ENCODE peak calls at places on chromosomes 3 and 15, in eight cellular contexts. One of them, this sample, is unnamed.

GRCh38 chr15:65414841-65415621 is 7.7 kb downstream of the IGDCC4 start:
- DNase-seq in nephron progenitor cell: peak; percentile 64
- DNase-seq in neural progenitor cell: peak; percentile 95
- DNase-seq in spleen: no peak
- DNase-seq in Calu3: no peak
- DNase-seq in right atrium auricular region: no peak
- DNase-seq in BE2C: no peak
- DNase-seq in cardiac muscle cell: peak; percentile 84
- DNase-seq in this sample: peak; percentile 55

GRCh38 chr3:184688251-184688851 is 23.5 kb downstream of the MAGEF1 start:
- DNase-seq in Calu3: no peak
- DNase-seq in spleen: no peak
- DNase-seq in cardiac muscle cell: no peak
- DNase-seq in BE2C: no peak
- DNase-seq in neural progenitor cell: no peak
- DNase-seq in nephron progenitor cell: no peak
- DNase-seq in right atrium auricular region: no peak
- DNase-seq in this sample: no peak

GRCh38 chr15:85019815-85020590 is 38.3 kb downstream of the PDE8A start:
- DNase-seq in right atrium auricular region: no peak
- DNase-seq in spleen: no peak
- DNase-seq in cardiac muscle cell: no peak
- DNase-seq in BE2C: no peak
- DNase-seq in neural progenitor cell: no peak
- DNase-seq in nephron progenitor cell: no peak
- DNase-seq in Calu3: no peak
- DNase-seq in this sample: no peak

GRCh38 chr3:51955893-51956770 is 951 bp downstream of the GPR62 start:
- DNase-seq in BE2C: no peak
- DNase-seq in nephron progenitor cell: peak; percentile 65
- DNase-seq in Calu3: peak; percentile 58
- DNase-seq in spleen: no peak
- DNase-seq in neural progenitor cell: peak; percentile 84
- DNase-seq in cardiac muscle cell: peak; percentile 60
- DNase-seq in right atrium auricular region: no peak
- DNase-seq in this sample: peak; percentile 62

GRCh38 chr15:36590838-36591237 is 11.4 kb downstream of the CDIN1 start:
- DNase-seq in right atrium auricular region: no peak
- DNase-seq in nephron progenitor cell: no peak
- DNase-seq in spleen: no peak
- DNase-seq in cardiac muscle cell: no peak
- DNase-seq in BE2C: no peak
- DNase-seq in neural progenitor cell: no peak
- DNase-seq in Calu3: no peak
- DNase-seq in this sample: no peak

GRCh38 chr3:194782767-194783404 is 97.2 kb downstream of the FAM43A start:
- DNase-seq in nephron progenitor cell: no peak
- DNase-seq in neural progenitor cell: no peak
- DNase-seq in cardiac muscle cell: no peak
- DNase-seq in Calu3: no peak
- DNase-seq in spleen: no peak
- DNase-seq in BE2C: no peak
- DNase-seq in right atrium auricular region: peak; percentile 54
- DNase-seq in this sample: no peak

GRCh38 chr15:58988011-58988785 is 735 bp downstream of the RNF111 start:
- DNase-seq in cardiac muscle cell: peak; percentile 85
- DNase-seq in Calu3: peak; percentile 70
- DNase-seq in nephron progenitor cell: peak; percentile 85
- DNase-seq in neural progenitor cell: peak; percentile 87
- DNase-seq in BE2C: peak; percentile 77
- DNase-seq in right atrium auricular region: peak; percentile 61
- DNase-seq in spleen: peak; percentile 96
- DNase-seq in this sample: peak; percentile 77

GRCh38 chr15:78000089-78000926 is 77.2 kb downstream of the TBC1D2B start:
- DNase-seq in Calu3: peak; percentile 57
- DNase-seq in cardiac muscle cell: peak; percentile 92
- DNase-seq in nephron progenitor cell: peak; percentile 91
- DNase-seq in spleen: peak; percentile 95
- DNase-seq in BE2C: peak; percentile 91
- DNase-seq in right atrium auricular region: no peak
- DNase-seq in neural progenitor cell: peak; percentile 97
- DNase-seq in this sample: peak; percentile 92

GRCh38 chr3:193857996-193858395 is 265.0 kb downstream of the OPA1 start:
- DNase-seq in nephron progenitor cell: no peak
- DNase-seq in BE2C: no peak
- DNase-seq in neural progenitor cell: no peak
- DNase-seq in Calu3: no peak
- DNase-seq in cardiac muscle cell: no peak
- DNase-seq in spleen: no peak
- DNase-seq in right atrium auricular region: peak; percentile 66
- DNase-seq in this sample: no peak

DNA sequence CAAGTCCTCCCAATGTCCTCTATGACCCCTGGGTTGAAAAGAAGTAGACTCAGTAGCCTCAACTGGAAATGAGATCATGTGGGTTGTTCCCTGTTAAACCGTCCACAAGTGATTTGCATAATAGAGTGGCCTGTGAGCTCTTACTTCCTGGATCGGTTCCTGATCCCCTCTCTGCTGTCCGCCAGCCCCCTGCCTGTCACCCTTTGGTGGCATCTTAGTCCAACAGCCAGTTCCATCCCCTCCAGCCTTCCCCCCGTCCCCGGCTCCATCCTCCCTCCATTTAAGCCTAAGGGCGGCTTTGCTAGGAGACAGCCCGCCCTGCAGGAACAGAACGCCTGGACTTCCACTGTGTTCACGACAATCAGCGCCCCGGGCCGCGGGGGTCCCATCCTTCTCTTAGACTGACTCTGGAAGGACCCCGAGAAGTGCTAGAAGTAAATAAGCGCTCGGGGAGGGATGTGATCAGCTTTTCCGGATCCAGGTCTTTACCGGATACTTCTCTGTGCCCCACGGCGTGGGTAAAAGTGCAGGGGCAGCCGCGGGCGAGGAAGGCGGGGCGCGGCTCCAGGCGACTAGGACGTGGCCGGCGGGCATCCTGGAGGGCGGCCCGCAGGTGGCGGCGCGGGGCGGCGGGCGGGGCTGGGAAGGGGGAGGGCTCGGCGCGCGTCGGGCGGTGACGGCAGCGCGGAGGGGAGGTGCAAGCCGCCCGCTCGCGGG is 51.2 kb upstream of the ULK4 start:
- DNase-seq in right atrium auricular region: no peak
- DNase-seq in BE2C: peak; percentile 64
- DNase-seq in Calu3: peak; percentile 75
- DNase-seq in spleen: peak; percentile 97
- DNase-seq in cardiac muscle cell: peak; percentile 75
- DNase-seq in neural progenitor cell: peak; percentile 87
- DNase-seq in nephron progenitor cell: no peak
- DNase-seq in this sample: peak; percentile 75
- TF ChIP-seq CTCF in right atrium auricular region: peak; percentile 17
- TF ChIP-seq CTCF in BE2C: no peak
- TF ChIP-seq CTCF in Calu3: no peak
- TF ChIP-seq CTCF in spleen: no peak
- TF ChIP-seq CTCF in cardiac muscle cell: no peak
- TF ChIP-seq CTCF in neural progenitor cell: no peak
- TF ChIP-seq CTCF in nephron progenitor cell: no peak
- TF ChIP-seq CTCF in this sample: no peak

GRCh38 chr15:94844533-94845390 is 613.4 kb downstream of the MCTP2 start:
- DNase-seq in right atrium auricular region: peak; percentile 64
- DNase-seq in neural progenitor cell: peak; percentile 76
- DNase-seq in BE2C: peak; percentile 43
- DNase-seq in spleen: peak; percentile 88
- DNase-seq in cardiac muscle cell: peak; percentile 75
- DNase-seq in nephron progenitor cell: peak; percentile 68
- DNase-seq in Calu3: peak; percentile 65
- DNase-seq in this sample: peak; percentile 95
- TF ChIP-seq CTCF in right atrium auricular region: peak; percentile 21
- TF ChIP-seq CTCF in neural progenitor cell: peak; percentile 20
- TF ChIP-seq CTCF in BE2C: no peak
- TF ChIP-seq CTCF in spleen: no peak
- TF ChIP-seq CTCF in cardiac muscle cell: no peak
- TF ChIP-seq CTCF in nephron progenitor cell: no peak
- TF ChIP-seq CTCF in Calu3: no peak
- TF ChIP-seq CTCF in this sample: no peak

DNA sequence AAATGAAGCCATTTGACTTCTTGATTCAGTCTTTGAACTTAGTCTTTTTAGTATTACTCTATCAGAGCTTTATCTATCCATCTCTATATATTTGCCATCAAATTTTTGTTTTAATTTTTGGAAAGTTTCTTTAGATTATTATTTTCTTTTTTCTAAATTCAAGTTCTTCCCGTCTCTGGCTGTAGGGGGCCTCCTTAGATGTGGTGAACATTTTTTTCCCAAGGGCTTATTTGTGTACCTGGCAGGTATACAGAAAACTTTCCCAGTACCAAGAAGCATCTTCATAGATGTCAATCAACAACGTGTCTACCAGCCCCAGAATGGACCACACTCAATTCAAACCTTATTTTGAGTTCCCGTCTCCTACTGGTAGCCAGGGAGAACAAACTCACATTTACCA is 486.8 kb upstream of the CNTN4 start:
- DNase-seq in cardiac muscle cell: no peak
- DNase-seq in right atrium auricular region: no peak
- DNase-seq in BE2C: no peak
- DNase-seq in neural progenitor cell: no peak
- DNase-seq in Calu3: no peak
- DNase-seq in nephron progenitor cell: no peak
- DNase-seq in spleen: no peak
- DNase-seq in this sample: no peak
- TF ChIP-seq CTCF in cardiac muscle cell: no peak
- TF ChIP-seq CTCF in right atrium auricular region: no peak
- TF ChIP-seq CTCF in BE2C: peak; percentile 23
- TF ChIP-seq CTCF in neural progenitor cell: peak; percentile 30
- TF ChIP-seq CTCF in Calu3: no peak
- TF ChIP-seq CTCF in nephron progenitor cell: no peak
- TF ChIP-seq CTCF in spleen: no peak
- TF ChIP-seq CTCF in this sample: no peak

DNA sequence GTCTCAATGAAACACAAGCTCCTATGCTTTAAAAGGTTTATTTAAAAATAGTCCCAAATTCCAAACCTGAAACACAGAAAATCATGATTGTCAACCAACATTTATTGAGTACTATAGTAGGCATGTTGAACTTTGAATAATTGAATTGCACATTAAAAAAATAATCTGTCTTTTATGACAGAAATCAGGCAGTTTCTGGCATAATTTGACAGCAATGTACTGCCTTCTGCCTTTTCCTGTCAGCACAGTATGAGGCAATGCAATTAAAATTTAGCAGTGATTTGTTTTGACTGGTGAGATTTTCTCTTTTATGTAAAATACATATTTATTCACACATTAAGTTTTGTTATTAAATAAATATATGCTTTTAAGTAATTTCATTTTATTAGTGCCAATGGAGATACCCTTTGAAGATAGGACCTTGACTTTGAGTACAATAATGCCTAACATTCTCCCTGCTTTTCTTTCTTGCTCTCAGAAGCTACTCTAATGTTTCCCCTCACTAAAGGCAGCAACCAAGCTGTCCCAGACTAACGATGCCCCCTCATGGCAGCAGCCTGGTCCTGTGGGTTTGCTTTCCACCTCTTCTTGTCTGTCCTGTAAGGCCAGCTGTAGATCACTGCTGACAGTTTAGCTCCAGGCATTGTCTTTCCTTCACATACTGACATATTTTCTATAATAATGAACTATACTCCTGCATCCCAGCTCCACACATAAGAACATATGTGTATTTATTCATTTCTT is 346.7 kb downstream of the IL20RB start:
- DNase-seq in spleen: no peak
- DNase-seq in cardiac muscle cell: no peak
- DNase-seq in Calu3: no peak
- DNase-seq in right atrium auricular region: no peak
- DNase-seq in BE2C: no peak
- DNase-seq in nephron progenitor cell: peak; percentile 5
- DNase-seq in neural progenitor cell: peak; percentile 14
- DNase-seq in this sample: no peak
- TF ChIP-seq CTCF in spleen: no peak
- TF ChIP-seq CTCF in cardiac muscle cell: no peak
- TF ChIP-seq CTCF in Calu3: no peak
- TF ChIP-seq CTCF in right atrium auricular region: no peak
- TF ChIP-seq CTCF in BE2C: peak; percentile 14
- TF ChIP-seq CTCF in nephron progenitor cell: no peak
- TF ChIP-seq CTCF in neural progenitor cell: peak; percentile 39
- TF ChIP-seq CTCF in this sample: no peak

GRCh38 chr3:90092994-90093393 is 985.6 kb downstream of the EPHA3 start:
- DNase-seq in neural progenitor cell: peak; percentile 11
- DNase-seq in spleen: no peak
- DNase-seq in cardiac muscle cell: peak; percentile 9
- DNase-seq in BE2C: no peak
- DNase-seq in right atrium auricular region: no peak
- DNase-seq in Calu3: no peak
- DNase-seq in nephron progenitor cell: no peak
- DNase-seq in this sample: no peak
- TF ChIP-seq CTCF in neural progenitor cell: peak; percentile 69
- TF ChIP-seq CTCF in spleen: no peak
- TF ChIP-seq CTCF in cardiac muscle cell: peak; percentile 56
- TF ChIP-seq CTCF in BE2C: peak; percentile 60
- TF ChIP-seq CTCF in right atrium auricular region: peak; percentile 49
- TF ChIP-seq CTCF in Calu3: no peak
- TF ChIP-seq CTCF in nephron progenitor cell: peak; percentile 50
- TF ChIP-seq CTCF in this sample: peak; percentile 56